ENCODE peak calls at places on chromosomes 1 and 21, in nine cellular contexts. One of them, this sample, is unnamed.

GRCh38 chr1:91751281-91751680 is 134.7 kb downstream of the TGFBR3 start:
- DNase-seq in activated CD8-positive, alpha-beta T cell treated with anti-CD3 and anti-CD28 coated beads for 36 hours: no peak
- DNase-seq in midbrain: peak; percentile 71
- DNase-seq in T-helper 2 cell: no peak
- DNase-seq in stimulated activated CD4-positive, alpha-beta T cell treated with anti-CD3 and anti-CD28 coated beads, Interleukin-1b, Interleukin-23, amount 100 ng/mL, for 24 hours: no peak
- DNase-seq in progenitor cell of endocrine pancreas: no peak
- DNase-seq in activated CD4-positive, alpha-beta T cell treated with anti-CD3 and anti-CD28 coated beads, Interleukin-2, amount 10 ng/mL, durations not matched to agents 7 days and 5 days: no peak
- DNase-seq in stomach: no peak
- DNase-seq in RWPE1: no peak
- DNase-seq in this sample: no peak

GRCh38 chr1:30305061-30305460 is 418.3 kb downstream of the MATN1 start:
- DNase-seq in activated CD8-positive, alpha-beta T cell treated with anti-CD3 and anti-CD28 coated beads for 36 hours: no peak
- DNase-seq in midbrain: no peak
- DNase-seq in T-helper 2 cell: no peak
- DNase-seq in stimulated activated CD4-positive, alpha-beta T cell treated with anti-CD3 and anti-CD28 coated beads, Interleukin-1b, Interleukin-23, amount 100 ng/mL, for 24 hours: no peak
- DNase-seq in progenitor cell of endocrine pancreas: peak; percentile 1
- DNase-seq in activated CD4-positive, alpha-beta T cell treated with anti-CD3 and anti-CD28 coated beads, Interleukin-2, amount 10 ng/mL, durations not matched to agents 7 days and 5 days: no peak
- DNase-seq in stomach: no peak
- DNase-seq in RWPE1: no peak
- DNase-seq in this sample: no peak

GRCh38 chr21:38815060-38815405 is 9.3 kb downstream of the ETS2 start:
- DNase-seq in activated CD8-positive, alpha-beta T cell treated with anti-CD3 and anti-CD28 coated beads for 36 hours: no peak
- DNase-seq in midbrain: no peak
- DNase-seq in T-helper 2 cell: no peak
- DNase-seq in stimulated activated CD4-positive, alpha-beta T cell treated with anti-CD3 and anti-CD28 coated beads, Interleukin-1b, Interleukin-23, amount 100 ng/mL, for 24 hours: no peak
- DNase-seq in progenitor cell of endocrine pancreas: no peak
- DNase-seq in activated CD4-positive, alpha-beta T cell treated with anti-CD3 and anti-CD28 coated beads, Interleukin-2, amount 10 ng/mL, durations not matched to agents 7 days and 5 days: no peak
- DNase-seq in stomach: no peak
- DNase-seq in RWPE1: no peak
- DNase-seq in this sample: no peak

GRCh38 chr1:84883286-84883685 is 9.7 kb downstream of the LPAR3 start:
- DNase-seq in activated CD8-positive, alpha-beta T cell treated with anti-CD3 and anti-CD28 coated beads for 36 hours: no peak
- DNase-seq in midbrain: no peak
- DNase-seq in T-helper 2 cell: no peak
- DNase-seq in stimulated activated CD4-positive, alpha-beta T cell treated with anti-CD3 and anti-CD28 coated beads, Interleukin-1b, Interleukin-23, amount 100 ng/mL, for 24 hours: no peak
- DNase-seq in progenitor cell of endocrine pancreas: no peak
- DNase-seq in activated CD4-positive, alpha-beta T cell treated with anti-CD3 and anti-CD28 coated beads, Interleukin-2, amount 10 ng/mL, durations not matched to agents 7 days and 5 days: no peak
- DNase-seq in stomach: no peak
- DNase-seq in RWPE1: no peak
- DNase-seq in this sample: no peak

GRCh38 chr1:30038134-30039025 is 685.0 kb downstream of the MATN1 start:
- DNase-seq in activated CD8-positive, alpha-beta T cell treated with anti-CD3 and anti-CD28 coated beads for 36 hours: no peak
- DNase-seq in midbrain: no peak
- DNase-seq in T-helper 2 cell: no peak
- DNase-seq in stimulated activated CD4-positive, alpha-beta T cell treated with anti-CD3 and anti-CD28 coated beads, Interleukin-1b, Interleukin-23, amount 100 ng/mL, for 24 hours: no peak
- DNase-seq in progenitor cell of endocrine pancreas: no peak
- DNase-seq in activated CD4-positive, alpha-beta T cell treated with anti-CD3 and anti-CD28 coated beads, Interleukin-2, amount 10 ng/mL, durations not matched to agents 7 days and 5 days: no peak
- DNase-seq in stomach: no peak
- DNase-seq in RWPE1: no peak
- DNase-seq in this sample: no peak

GRCh38 chr21:37907076-37907475 is 9.2 kb downstream of the KCNJ6 start:
- DNase-seq in activated CD8-positive, alpha-beta T cell treated with anti-CD3 and anti-CD28 coated beads for 36 hours: no peak
- DNase-seq in midbrain: no peak
- DNase-seq in T-helper 2 cell: no peak
- DNase-seq in stimulated activated CD4-positive, alpha-beta T cell treated with anti-CD3 and anti-CD28 coated beads, Interleukin-1b, Interleukin-23, amount 100 ng/mL, for 24 hours: no peak
- DNase-seq in progenitor cell of endocrine pancreas: no peak
- DNase-seq in activated CD4-positive, alpha-beta T cell treated with anti-CD3 and anti-CD28 coated beads, Interleukin-2, amount 10 ng/mL, durations not matched to agents 7 days and 5 days: no peak
- DNase-seq in stomach: no peak
- DNase-seq in RWPE1: no peak
- DNase-seq in this sample: no peak

GRCh38 chr1:47178020-47178419 is 11.8 kb downstream of the PDZK1IP1 start:
- DNase-seq in activated CD8-positive, alpha-beta T cell treated with anti-CD3 and anti-CD28 coated beads for 36 hours: no peak
- DNase-seq in midbrain: no peak
- DNase-seq in T-helper 2 cell: no peak
- DNase-seq in stimulated activated CD4-positive, alpha-beta T cell treated with anti-CD3 and anti-CD28 coated beads, Interleukin-1b, Interleukin-23, amount 100 ng/mL, for 24 hours: no peak
- DNase-seq in progenitor cell of endocrine pancreas: no peak
- DNase-seq in activated CD4-positive, alpha-beta T cell treated with anti-CD3 and anti-CD28 coated beads, Interleukin-2, amount 10 ng/mL, durations not matched to agents 7 days and 5 days: no peak
- DNase-seq in stomach: peak; percentile 16
- DNase-seq in RWPE1: no peak
- DNase-seq in this sample: no peak

GRCh38 chr21:29601072-29601471 is 302.4 kb downstream of the BACH1 start:
- DNase-seq in activated CD8-positive, alpha-beta T cell treated with anti-CD3 and anti-CD28 coated beads for 36 hours: no peak
- DNase-seq in midbrain: no peak
- DNase-seq in T-helper 2 cell: no peak
- DNase-seq in stimulated activated CD4-positive, alpha-beta T cell treated with anti-CD3 and anti-CD28 coated beads, Interleukin-1b, Interleukin-23, amount 100 ng/mL, for 24 hours: no peak
- DNase-seq in progenitor cell of endocrine pancreas: no peak
- DNase-seq in activated CD4-positive, alpha-beta T cell treated with anti-CD3 and anti-CD28 coated beads, Interleukin-2, amount 10 ng/mL, durations not matched to agents 7 days and 5 days: no peak
- DNase-seq in stomach: no peak
- DNase-seq in RWPE1: no peak
- DNase-seq in this sample: no peak

GRCh38 chr1:50582346-50582745 is 159.1 kb upstream of the DMRTA2 start:
- DNase-seq in activated CD8-positive, alpha-beta T cell treated with anti-CD3 and anti-CD28 coated beads for 36 hours: no peak
- DNase-seq in midbrain: no peak
- DNase-seq in T-helper 2 cell: no peak
- DNase-seq in stimulated activated CD4-positive, alpha-beta T cell treated with anti-CD3 and anti-CD28 coated beads, Interleukin-1b, Interleukin-23, amount 100 ng/mL, for 24 hours: no peak
- DNase-seq in progenitor cell of endocrine pancreas: no peak
- DNase-seq in activated CD4-positive, alpha-beta T cell treated with anti-CD3 and anti-CD28 coated beads, Interleukin-2, amount 10 ng/mL, durations not matched to agents 7 days and 5 days: no peak
- DNase-seq in stomach: no peak
- DNase-seq in RWPE1: no peak
- DNase-seq in this sample: no peak

GRCh38 chr1:165857046-165857801 is 29.8 kb downstream of the UCK2 start:
- DNase-seq in activated CD8-positive, alpha-beta T cell treated with anti-CD3 and anti-CD28 coated beads for 36 hours: no peak
- DNase-seq in midbrain: no peak
- DNase-seq in T-helper 2 cell: no peak
- DNase-seq in stimulated activated CD4-positive, alpha-beta T cell treated with anti-CD3 and anti-CD28 coated beads, Interleukin-1b, Interleukin-23, amount 100 ng/mL, for 24 hours: no peak
- DNase-seq in progenitor cell of endocrine pancreas: no peak
- DNase-seq in activated CD4-positive, alpha-beta T cell treated with anti-CD3 and anti-CD28 coated beads, Interleukin-2, amount 10 ng/mL, durations not matched to agents 7 days and 5 days: no peak
- DNase-seq in stomach: no peak
- DNase-seq in RWPE1: no peak
- DNase-seq in this sample: no peak

GRCh38 chr1:225201447-225201846 is 226.4 kb downstream of the LBR start:
- DNase-seq in activated CD8-positive, alpha-beta T cell treated with anti-CD3 and anti-CD28 coated beads for 36 hours: no peak
- DNase-seq in midbrain: no peak
- DNase-seq in T-helper 2 cell: no peak
- DNase-seq in stimulated activated CD4-positive, alpha-beta T cell treated with anti-CD3 and anti-CD28 coated beads, Interleukin-1b, Interleukin-23, amount 100 ng/mL, for 24 hours: no peak
- DNase-seq in progenitor cell of endocrine pancreas: no peak
- DNase-seq in activated CD4-positive, alpha-beta T cell treated with anti-CD3 and anti-CD28 coated beads, Interleukin-2, amount 10 ng/mL, durations not matched to agents 7 days and 5 days: no peak
- DNase-seq in stomach: no peak
- DNase-seq in RWPE1: no peak
- DNase-seq in this sample: no peak